ENCODE peak calls at places on chromosomes 6 and 20, in five cellular contexts. One of them, this sample, is unnamed.

GRCh38 chr6:124193132-124193531 is 389.5 kb downstream of the NKAIN2 start:
- DNase-seq in lower leg skin: no peak
- DNase-seq in sigmoid colon: no peak
- DNase-seq in testis: no peak
- DNase-seq in A549: no peak
- DNase-seq in this sample: no peak

GRCh38 chr6:148803979-148804378 is 57.1 kb downstream of the UST start:
- DNase-seq in sigmoid colon: no peak
- DNase-seq in testis: no peak
- DNase-seq in lower leg skin: no peak
- DNase-seq in A549: no peak
- DNase-seq in this sample: no peak

GRCh38 chr6:109892451-109893435 is 85.4 kb upstream of the GPR6 start:
- DNase-seq in sigmoid colon: no peak
- DNase-seq in testis: peak
- DNase-seq in lower leg skin: no peak
- DNase-seq in A549: no peak
- DNase-seq in this sample: no peak

GRCh38 chr6:7052441-7052936 is 55.3 kb upstream of the RREB1 start:
- DNase-seq in A549: no peak
- DNase-seq in testis: peak
- DNase-seq in lower leg skin: no peak
- DNase-seq in sigmoid colon: peak
- DNase-seq in this sample: peak

GRCh38 chr6:15936503-15936902 is 192.4 kb upstream of the MYLIP start:
- DNase-seq in A549: no peak
- DNase-seq in testis: no peak
- DNase-seq in lower leg skin: no peak
- DNase-seq in sigmoid colon: no peak
- DNase-seq in this sample: no peak

GRCh38 chr6:72206606-72207005 is 320.3 kb downstream of the RIMS1 start:
- DNase-seq in sigmoid colon: no peak
- DNase-seq in A549: no peak
- DNase-seq in lower leg skin: no peak
- DNase-seq in testis: no peak
- DNase-seq in this sample: no peak

GRCh38 chr6:5287205-5287965 is 26.1 kb downstream of the FARS2 start:
- DNase-seq in lower leg skin: no peak
- DNase-seq in sigmoid colon: no peak
- DNase-seq in A549: no peak
- DNase-seq in testis: no peak
- DNase-seq in this sample: no peak

GRCh38 chr6:129251669-129252376 is 368.9 kb downstream of the LAMA2 start:
- DNase-seq in testis: peak
- DNase-seq in lower leg skin: no peak
- DNase-seq in sigmoid colon: no peak
- DNase-seq in A549: peak
- DNase-seq in this sample: peak

GRCh38 chr20:20480689-20481088 is 112.8 kb downstream of the INSM1 start:
- DNase-seq in sigmoid colon: no peak
- DNase-seq in lower leg skin: no peak
- DNase-seq in testis: no peak
- DNase-seq in A549: peak
- DNase-seq in this sample: no peak

GRCh38 chr6:124076336-124077048 is 272.8 kb downstream of the NKAIN2 start:
- DNase-seq in testis: no peak
- DNase-seq in A549: no peak
- DNase-seq in sigmoid colon: no peak
- DNase-seq in lower leg skin: no peak
- DNase-seq in this sample: no peak

GRCh38 chr20:10436053-10436699 is 1.1 kb downstream of the SLX4IP start:
- DNase-seq in lower leg skin: no peak
- DNase-seq in testis: no peak
- DNase-seq in sigmoid colon: peak
- DNase-seq in A549: no peak
- DNase-seq in this sample: no peak

GRCh38 chr20:10433623-10434466 is at the start of gene MKKS:
- DNase-seq in A549: peak
- DNase-seq in lower leg skin: peak
- DNase-seq in sigmoid colon: peak
- DNase-seq in testis: peak
- DNase-seq in this sample: peak

GRCh38 chr20:10434832-10435812 is at the start of gene SLX4IP:
- DNase-seq in sigmoid colon: peak
- DNase-seq in testis: peak
- DNase-seq in A549: peak
- DNase-seq in lower leg skin: peak
- DNase-seq in this sample: peak

GRCh38 chr20:10433014-10433622 is 904 bp downstream of the MKKS start:
- DNase-seq in sigmoid colon: no peak
- DNase-seq in lower leg skin: no peak
- DNase-seq in testis: no peak
- DNase-seq in A549: no peak
- DNase-seq in this sample: no peak

GRCh38 chr20:10434467-10434831 is 427 bp upstream of the MKKS start:
- DNase-seq in sigmoid colon: peak
- DNase-seq in lower leg skin: peak
- DNase-seq in A549: peak
- DNase-seq in testis: peak
- DNase-seq in this sample: peak
- TF ChIP-seq POLR2A in sigmoid colon: peak
- TF ChIP-seq POLR2A in lower leg skin: no peak
- TF ChIP-seq POLR2A in A549: peak
- TF ChIP-seq POLR2A in testis: peak
- TF ChIP-seq POLR2A in this sample: peak

DNA sequence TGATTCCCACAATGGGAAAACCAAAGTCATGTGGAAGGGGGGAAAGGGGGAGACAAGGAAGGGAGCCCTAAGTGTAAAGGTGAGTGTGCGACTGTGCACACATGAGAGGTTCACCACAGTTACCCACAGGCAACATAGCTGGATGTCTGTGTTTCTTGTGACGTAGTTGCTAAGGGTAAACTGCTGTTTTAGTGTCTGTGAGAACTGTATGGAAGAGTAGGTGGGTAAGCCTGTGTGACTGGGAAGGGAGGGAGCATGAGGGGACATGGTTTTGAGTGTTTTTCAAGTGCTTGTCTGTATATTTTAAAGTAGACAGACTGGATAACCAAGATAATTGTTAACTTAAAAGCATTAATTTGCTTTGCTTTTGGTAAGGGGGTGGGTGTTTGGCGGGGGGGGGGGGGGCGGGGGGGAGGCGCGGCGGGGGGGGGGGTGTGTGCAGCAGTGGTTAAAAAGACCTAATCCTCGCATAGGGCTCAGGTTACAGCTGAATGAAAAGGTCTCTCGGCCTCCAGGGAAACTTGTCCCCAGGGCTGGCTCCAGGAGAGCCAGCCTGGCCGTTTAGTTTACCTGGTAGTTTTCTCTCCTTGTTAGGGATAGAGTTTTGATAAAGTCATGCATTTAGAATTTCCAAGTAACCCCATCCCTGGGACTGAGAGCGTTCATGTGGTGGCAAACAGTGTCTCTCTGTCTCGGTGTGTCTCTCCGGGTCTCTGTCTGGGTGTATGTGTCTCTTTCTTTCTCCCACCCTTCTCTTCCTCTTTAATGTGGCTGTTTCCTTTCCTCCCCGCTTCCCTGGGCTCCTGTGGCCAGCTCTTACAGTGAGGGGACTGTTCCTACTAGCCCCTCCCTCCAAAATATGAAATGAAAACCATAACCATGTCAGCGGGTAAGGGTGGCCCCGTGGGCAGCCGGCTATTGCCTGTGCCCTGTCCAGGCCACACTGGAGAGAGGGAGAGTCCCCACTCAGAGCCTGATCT is 3.4 kb downstream of the SCUBE3 start:
- DNase-seq in lower leg skin: no peak
- DNase-seq in A549: no peak
- DNase-seq in testis: no peak
- DNase-seq in sigmoid colon: no peak
- DNase-seq in this sample: no peak
- H3K4me3 ChIP-seq in lower leg skin: no peak
- H3K4me3 ChIP-seq in A549: no peak
- H3K4me3 ChIP-seq in testis: no peak
- H3K4me3 ChIP-seq in sigmoid colon: no peak
- H3K4me3 ChIP-seq in this sample: no peak

DNA sequence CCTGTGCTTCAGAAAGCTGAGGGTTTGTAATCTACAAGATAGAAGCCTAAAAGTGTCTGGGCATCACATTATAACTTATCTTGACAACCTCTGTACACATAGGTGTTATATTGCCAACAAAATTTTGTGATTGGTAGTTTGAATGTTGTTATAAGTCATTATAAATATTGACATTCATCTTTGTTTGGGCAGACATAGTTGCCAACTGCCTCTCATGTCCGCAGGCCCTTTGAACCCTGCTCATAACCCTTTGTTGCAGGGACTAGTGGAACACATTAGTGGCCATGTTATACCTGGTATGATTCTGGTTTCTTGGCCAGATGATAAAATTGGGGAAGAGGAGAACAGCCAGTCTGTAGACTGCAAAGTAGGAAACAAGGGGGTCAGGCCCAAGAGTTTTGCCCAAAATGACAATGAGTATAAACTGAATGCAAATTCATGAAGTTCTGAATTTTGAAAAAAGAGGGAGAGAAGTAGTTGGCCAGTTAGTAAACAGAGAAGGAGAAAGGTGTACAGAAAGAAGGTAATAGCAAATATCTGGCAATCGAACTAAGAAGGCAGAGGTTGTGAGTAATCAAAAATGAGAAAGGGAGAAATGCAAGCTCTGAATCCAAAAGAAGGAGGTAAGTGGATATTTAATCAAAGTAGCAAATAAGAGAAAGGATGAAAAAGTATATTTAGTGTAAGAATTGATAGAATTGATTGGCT is 21.6 kb upstream of the LMBRD1 start:
- DNase-seq in lower leg skin: no peak
- DNase-seq in A549: no peak
- DNase-seq in sigmoid colon: no peak
- DNase-seq in testis: no peak
- DNase-seq in this sample: no peak
- TF ChIP-seq POLR2A in lower leg skin: no peak
- TF ChIP-seq POLR2A in A549: no peak
- TF ChIP-seq POLR2A in sigmoid colon: no peak
- TF ChIP-seq POLR2A in testis: no peak
- TF ChIP-seq POLR2A in this sample: no peak

GRCh38 chr6:28635547-28636158 is 110.0 kb downstream of the GPX5 start:
- DNase-seq in A549: no peak
- DNase-seq in sigmoid colon: no peak
- DNase-seq in testis: peak
- DNase-seq in lower leg skin: no peak
- DNase-seq in this sample: no peak
- H3K4me3 ChIP-seq in A549: peak
- H3K4me3 ChIP-seq in sigmoid colon: peak
- H3K4me3 ChIP-seq in testis: peak
- H3K4me3 ChIP-seq in lower leg skin: no peak
- H3K4me3 ChIP-seq in this sample: no peak

GRCh38 chr6:31958741-31959739 is at the start of the genes NELFE and SKIC2:
- DNase-seq in sigmoid colon: peak
- DNase-seq in lower leg skin: peak
- DNase-seq in A549: peak
- DNase-seq in testis: peak
- DNase-seq in this sample: peak
- TF ChIP-seq POLR2A in sigmoid colon: peak
- TF ChIP-seq POLR2A in lower leg skin: no peak
- TF ChIP-seq POLR2A in A549: peak
- TF ChIP-seq POLR2A in testis: peak
- TF ChIP-seq POLR2A in this sample: peak

DNA sequence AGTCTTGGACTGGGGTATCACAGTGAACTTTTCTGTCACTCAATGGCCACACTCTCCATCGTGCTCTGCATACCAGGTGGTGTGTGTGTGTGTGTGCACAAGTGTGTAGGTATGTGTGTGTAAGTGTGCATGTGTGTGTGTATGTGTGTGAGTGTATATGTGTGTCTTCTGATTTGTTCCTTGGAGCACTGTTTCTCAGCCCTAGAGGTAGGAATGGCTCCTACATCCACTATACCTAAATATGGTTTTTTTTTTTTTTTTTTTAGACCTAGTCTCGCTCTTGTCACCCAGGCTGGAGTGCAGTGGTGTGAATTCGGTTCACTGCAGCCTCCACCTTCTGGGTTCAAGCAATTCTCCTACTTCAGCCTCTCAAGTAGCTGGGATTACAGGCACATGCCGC is 236.6 kb downstream of the PHF3 start:
- DNase-seq in lower leg skin: no peak
- DNase-seq in A549: peak
- DNase-seq in testis: no peak
- DNase-seq in sigmoid colon: no peak
- DNase-seq in this sample: no peak
- H3K4me3 ChIP-seq in lower leg skin: no peak
- H3K4me3 ChIP-seq in A549: no peak
- H3K4me3 ChIP-seq in testis: no peak
- H3K4me3 ChIP-seq in sigmoid colon: no peak
- H3K4me3 ChIP-seq in this sample: no peak

GRCh38 chr6:156776841-156777576 is at the start of gene ARID1B:
- DNase-seq in sigmoid colon: peak
- DNase-seq in testis: peak
- DNase-seq in A549: peak
- DNase-seq in lower leg skin: peak
- DNase-seq in this sample: peak

GRCh38 chr6:156775717-156776116 is 1.5 kb upstream of the ARID1B start:
- DNase-seq in lower leg skin: no peak
- DNase-seq in A549: no peak
- DNase-seq in testis: no peak
- DNase-seq in sigmoid colon: no peak
- DNase-seq in this sample: no peak

GRCh38 chr6:156777577-156777865 is 343 bp downstream of the ARID1B start:
- DNase-seq in lower leg skin: no peak
- DNase-seq in A549: no peak
- DNase-seq in testis: no peak
- DNase-seq in sigmoid colon: no peak
- DNase-seq in this sample: no peak

GRCh38 chr6:156774872-156775405 is 2.2 kb upstream of the ARID1B start:
- DNase-seq in sigmoid colon: no peak
- DNase-seq in A549: peak
- DNase-seq in testis: no peak
- DNase-seq in lower leg skin: no peak
- DNase-seq in this sample: no peak

DNA sequence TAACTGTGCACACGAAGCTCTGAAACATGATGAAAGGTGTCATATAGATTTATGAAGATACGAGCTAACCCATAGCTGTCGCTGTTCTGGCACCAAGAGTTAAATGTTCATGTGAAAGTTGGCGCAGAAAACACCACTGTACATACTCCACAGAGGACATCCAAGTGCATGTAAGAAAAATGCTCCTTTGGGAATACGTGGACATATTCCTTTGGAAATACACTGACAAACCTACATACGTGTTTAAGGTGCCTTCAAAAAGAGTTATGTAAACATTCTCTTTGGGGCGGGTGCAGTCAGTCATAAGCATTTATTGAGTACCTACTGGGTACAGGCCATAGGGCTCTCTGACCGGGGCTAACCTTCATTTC is 723 bp upstream of the ARID1B start:
- DNase-seq in testis: no peak
- DNase-seq in A549: peak
- DNase-seq in sigmoid colon: no peak
- DNase-seq in lower leg skin: no peak
- DNase-seq in this sample: no peak
- TF ChIP-seq POLR2A in testis: no peak
- TF ChIP-seq POLR2A in A549: no peak
- TF ChIP-seq POLR2A in sigmoid colon: no peak
- TF ChIP-seq POLR2A in lower leg skin: no peak
- TF ChIP-seq POLR2A in this sample: no peak